ENCODE peak calls at places on chromosomes 3 and 15, in seven cellular contexts. One of them, this sample, is unnamed. For H3K36me3, the result is how much of the 10 kb centered on the place peaks cover.

GRCh38 chr3:12725436-12725835 is 33.6 kb downstream of the TMEM40 start:
- DNase-seq in H1: no peak
- DNase-seq in K562: no peak
- DNase-seq in transverse colon: no peak
- DNase-seq in stomach: no peak
- DNase-seq in ovary: no peak
- DNase-seq in sigmoid colon: no peak
- DNase-seq in this sample: no peak

GRCh38 chr3:36244728-36245127 is 135.6 kb upstream of the STAC start:
- DNase-seq in H1: no peak
- DNase-seq in K562: no peak
- DNase-seq in transverse colon: no peak
- DNase-seq in stomach: no peak
- DNase-seq in ovary: no peak
- DNase-seq in sigmoid colon: no peak
- DNase-seq in this sample: no peak

GRCh38 chr3:10837849-10838248 is 21.8 kb downstream of the SLC6A11 start:
- DNase-seq in H1: no peak
- DNase-seq in K562: no peak
- DNase-seq in transverse colon: no peak
- DNase-seq in stomach: no peak
- DNase-seq in ovary: no peak
- DNase-seq in sigmoid colon: no peak
- DNase-seq in this sample: no peak

GRCh38 chr3:133944181-133944580 is 48.5 kb upstream of the RAB6B start:
- DNase-seq in H1: no peak
- DNase-seq in K562: no peak
- DNase-seq in transverse colon: no peak
- DNase-seq in stomach: no peak
- DNase-seq in ovary: no peak
- DNase-seq in sigmoid colon: peak
- DNase-seq in this sample: no peak

GRCh38 chr15:48041454-48041853 is 79.3 kb upstream of the SLC24A5 start:
- DNase-seq in H1: no peak
- DNase-seq in K562: no peak
- DNase-seq in transverse colon: no peak
- DNase-seq in stomach: no peak
- DNase-seq in ovary: no peak
- DNase-seq in sigmoid colon: no peak
- DNase-seq in this sample: no peak

GRCh38 chr3:40782086-40782721 is 257.4 kb downstream of the ZNF621 start:
- DNase-seq in H1: no peak
- DNase-seq in K562: no peak
- DNase-seq in transverse colon: no peak
- DNase-seq in stomach: no peak
- DNase-seq in ovary: no peak
- DNase-seq in sigmoid colon: no peak
- DNase-seq in this sample: no peak

GRCh38 chr3:74599564-74599963 is 14.9 kb downstream of the CNTN3 start:
- DNase-seq in H1: no peak
- DNase-seq in K562: no peak
- DNase-seq in transverse colon: no peak
- DNase-seq in stomach: no peak
- DNase-seq in ovary: no peak
- DNase-seq in sigmoid colon: no peak
- DNase-seq in this sample: no peak

GRCh38 chr3:172244011-172244410 is 204.2 kb downstream of the GHSR start:
- DNase-seq in H1: no peak
- DNase-seq in K562: no peak
- DNase-seq in transverse colon: no peak
- DNase-seq in stomach: no peak
- DNase-seq in ovary: no peak
- DNase-seq in sigmoid colon: no peak
- DNase-seq in this sample: no peak

GRCh38 chr3:12191559-12191958 is 32.8 kb upstream of the TIMP4 start:
- DNase-seq in H1: no peak
- DNase-seq in K562: no peak
- DNase-seq in transverse colon: no peak
- DNase-seq in stomach: no peak
- DNase-seq in ovary: no peak
- DNase-seq in sigmoid colon: no peak
- DNase-seq in this sample: no peak

DNA sequence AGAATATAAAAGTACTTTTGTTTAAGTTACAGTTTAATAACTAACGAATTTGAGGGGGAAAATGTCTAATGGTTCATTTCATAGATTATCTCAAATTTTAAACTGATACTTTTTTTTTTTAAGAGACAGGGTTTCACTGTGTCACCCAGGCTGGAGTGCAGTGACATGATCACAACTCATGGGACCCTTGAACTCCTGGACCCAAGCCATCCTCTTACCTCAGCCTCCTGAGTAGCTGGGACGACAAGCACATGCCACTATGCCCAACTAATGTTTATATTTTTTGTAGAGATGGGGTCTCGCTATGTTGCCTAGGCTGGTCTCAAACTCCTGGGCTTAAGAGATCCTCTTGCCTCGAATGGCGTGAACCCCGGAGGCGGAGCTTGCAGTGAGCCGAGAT is 16.5 kb downstream of the LRRC58 start:
- DNase-seq in H1: no peak
- DNase-seq in K562: no peak
- DNase-seq in transverse colon: no peak
- DNase-seq in stomach: no peak
- DNase-seq in ovary: no peak
- DNase-seq in sigmoid colon: no peak
- DNase-seq in this sample: no peak
- H3K36me3 ChIP-seq in H1: under half
- H3K36me3 ChIP-seq in K562: half or more
- H3K36me3 ChIP-seq in transverse colon: under half
- H3K36me3 ChIP-seq in stomach: under half
- H3K36me3 ChIP-seq in ovary: under half
- H3K36me3 ChIP-seq in sigmoid colon: under half
- H3K36me3 ChIP-seq in this sample: half or more

GRCh38 chr15:77014137-77015081 is 19.5 kb downstream of the PSTPIP1 start:
- DNase-seq in H1: no peak
- DNase-seq in K562: no peak
- DNase-seq in transverse colon: no peak
- DNase-seq in stomach: no peak
- DNase-seq in ovary: no peak
- DNase-seq in sigmoid colon: no peak
- DNase-seq in this sample: no peak
- TF ChIP-seq EP300 in H1: no peak
- TF ChIP-seq EP300 in K562: no peak
- TF ChIP-seq EP300 in transverse colon: no peak
- TF ChIP-seq EP300 in stomach: no peak
- TF ChIP-seq EP300 in ovary: no peak
- TF ChIP-seq EP300 in sigmoid colon: no peak
- TF ChIP-seq EP300 in this sample: no peak

GRCh38 chr3:142027713-142028112 is 121.6 kb downstream of the TFDP2 start:
- DNase-seq in H1: no peak
- DNase-seq in K562: no peak
- DNase-seq in transverse colon: peak
- DNase-seq in stomach: no peak
- DNase-seq in ovary: no peak
- DNase-seq in sigmoid colon: no peak
- DNase-seq in this sample: no peak

GRCh38 chr3:142029791-142030190 is 119.6 kb downstream of the TFDP2 start:
- DNase-seq in H1: no peak
- DNase-seq in K562: no peak
- DNase-seq in transverse colon: no peak
- DNase-seq in stomach: no peak
- DNase-seq in ovary: no peak
- DNase-seq in sigmoid colon: no peak
- DNase-seq in this sample: no peak

GRCh38 chr3:142027295-142027694 is 122.0 kb downstream of the TFDP2 start:
- DNase-seq in H1: no peak
- DNase-seq in K562: peak
- DNase-seq in transverse colon: no peak
- DNase-seq in stomach: no peak
- DNase-seq in ovary: no peak
- DNase-seq in sigmoid colon: no peak
- DNase-seq in this sample: no peak

GRCh38 chr3:142029052-142029642 is 120.2 kb downstream of the TFDP2 start:
- DNase-seq in H1: no peak
- DNase-seq in K562: no peak
- DNase-seq in transverse colon: no peak
- DNase-seq in stomach: no peak
- DNase-seq in ovary: no peak
- DNase-seq in sigmoid colon: no peak
- DNase-seq in this sample: no peak

GRCh38 chr3:142028174-142028833 is 121.0 kb downstream of the TFDP2 start:
- DNase-seq in H1: no peak
- DNase-seq in K562: peak
- DNase-seq in transverse colon: peak
- DNase-seq in stomach: no peak
- DNase-seq in ovary: no peak
- DNase-seq in sigmoid colon: no peak
- DNase-seq in this sample: no peak
- TF ChIP-seq CTCF in H1: no peak
- TF ChIP-seq CTCF in K562: no peak
- TF ChIP-seq CTCF in transverse colon: no peak
- TF ChIP-seq CTCF in stomach: no peak
- TF ChIP-seq CTCF in ovary: no peak
- TF ChIP-seq CTCF in sigmoid colon: no peak
- TF ChIP-seq CTCF in this sample: no peak

GRCh38 chr3:4644954-4645353 is 151.8 kb downstream of the ITPR1 start:
- DNase-seq in H1: no peak
- DNase-seq in K562: no peak
- DNase-seq in transverse colon: no peak
- DNase-seq in stomach: no peak
- DNase-seq in ovary: no peak
- DNase-seq in sigmoid colon: no peak
- DNase-seq in this sample: no peak

GRCh38 chr3:4643904-4644547 is 150.9 kb downstream of the ITPR1 start:
- DNase-seq in H1: no peak
- DNase-seq in K562: peak
- DNase-seq in transverse colon: no peak
- DNase-seq in stomach: peak
- DNase-seq in ovary: no peak
- DNase-seq in sigmoid colon: no peak
- DNase-seq in this sample: no peak

GRCh38 chr3:4647411-4647810 is 154.3 kb downstream of the ITPR1 start:
- DNase-seq in H1: no peak
- DNase-seq in K562: no peak
- DNase-seq in transverse colon: no peak
- DNase-seq in stomach: no peak
- DNase-seq in ovary: no peak
- DNase-seq in sigmoid colon: no peak
- DNase-seq in this sample: no peak

GRCh38 chr3:4642611-4643010 is 149.5 kb downstream of the ITPR1 start:
- DNase-seq in H1: no peak
- DNase-seq in K562: no peak
- DNase-seq in transverse colon: no peak
- DNase-seq in stomach: no peak
- DNase-seq in ovary: no peak
- DNase-seq in sigmoid colon: no peak
- DNase-seq in this sample: no peak

GRCh38 chr3:4645468-4645867 is 152.3 kb downstream of the ITPR1 start:
- DNase-seq in H1: no peak
- DNase-seq in K562: no peak
- DNase-seq in transverse colon: no peak
- DNase-seq in stomach: no peak
- DNase-seq in ovary: no peak
- DNase-seq in sigmoid colon: no peak
- DNase-seq in this sample: no peak
- H3K36me3 ChIP-seq in H1: under half
- H3K36me3 ChIP-seq in K562: under half
- H3K36me3 ChIP-seq in transverse colon: under half
- H3K36me3 ChIP-seq in stomach: under half
- H3K36me3 ChIP-seq in ovary: under half
- H3K36me3 ChIP-seq in sigmoid colon: under half
- H3K36me3 ChIP-seq in this sample: half or more

This sample was measured in tibial nerve.